ENCODE peak calls at places on chromosome 21, in eight cellular contexts. E is Caki2; S is glutamatergic neuron; O is mesendoderm; Z is stimulated activated CD4-positive, alpha-beta T cell treated with anti-CD3 and anti-CD28 coated beads, Interleukin-2, amount 100 ng/mL, for 48 hours; X is NCI-H1092 treated with DMSO at 0.1 percent for 48 hours; V is GDM1; C is NB4. K is an unnamed sample.

GRCh38 chr21:38910390-38911008 is 104.8 kb downstream of the ETS2 start:
- DNase-seq in E (peak; percentile 39), S (no peak), O (peak; percentile 39), Z (no peak), X (peak; percentile 22), V (no peak), C (no peak), K (no peak)

GRCh38 chr21:41373253-41373652 is 11.4 kb downstream of the MX2 start:
- DNase-seq in E (no peak), S (no peak), O (no peak), Z (no peak), X (no peak), V (no peak), C (no peak), K (no peak)

GRCh38 chr21:45251635-45252447 is 35.9 kb downstream of the POFUT2 start:
- DNase-seq in E (no peak), S (no peak), O (no peak), Z (no peak), X (no peak), V (no peak), C (no peak), K (no peak)

GRCh38 chr21:36769051-36769867 is 70.3 kb downstream of the SIM2 start:
- DNase-seq in E (no peak), S (no peak), O (no peak), Z (no peak), X (peak; percentile 57), V (no peak), C (no peak), K (no peak)

GRCh38 chr21:14457762-14458161 is 74.8 kb upstream of the HSPA13 start:
- DNase-seq in E (no peak), S (no peak), O (no peak), Z (no peak), X (no peak), V (no peak), C (no peak), K (no peak)

GRCh38 chr21:34732388-34732821 is 63.6 kb downstream of the CLIC6 start:
- DNase-seq in E (no peak), S (no peak), O (no peak), Z (no peak), X (no peak), V (no peak), C (no peak), K (no peak)

GRCh38 chr21:45877821-45878469 is 103.6 kb upstream of the COL6A1 start:
- DNase-seq in E (no peak), S (no peak), O (no peak), Z (no peak), X (no peak), V (no peak), C (peak; percentile 12), K (no peak)

GRCh38 chr21:29056005-29056404 is 17.4 kb downstream of the CCT8 start:
- DNase-seq in E (no peak), S (no peak), O (no peak), Z (no peak), X (peak; percentile 18), V (no peak), C (no peak), K (no peak)

GRCh38 chr21:35257413-35257812 is 208.3 kb upstream of the RUNX1 start:
- DNase-seq in E (peak; percentile 60), S (no peak), O (no peak), Z (no peak), X (peak; percentile 59), V (no peak), C (no peak), K (no peak)

GRCh38 chr21:42997053-42997452 is 22.7 kb downstream of the PKNOX1 start:
- DNase-seq in E (peak; percentile 60), S (no peak), O (no peak), Z (no peak), X (no peak), V (no peak), C (no peak), K (no peak)

GRCh38 chr21:24939288-24939687 is 668.0 kb downstream of the MRPL39 start:
- DNase-seq in E (no peak), S (no peak), O (no peak), Z (no peak), X (peak; percentile 95), V (no peak), C (no peak), K (no peak)

GRCh38 chr21:27424601-27425000 is 457.7 kb upstream of the ADAMTS5 start:
- DNase-seq in E (no peak), S (no peak), O (no peak), Z (no peak), X (no peak), V (no peak), C (no peak), K (peak; percentile 57)

GRCh38 chr21:37993071-37993470 is 76.8 kb upstream of the KCNJ6 start:
- DNase-seq in E (no peak), S (no peak), O (no peak), Z (no peak), X (no peak), V (no peak), C (no peak), K (no peak)

GRCh38 chr21:31730687-31731111 is 1.2 kb downstream of the SCAF4 start:
- DNase-seq in E (peak; percentile 37), S (peak; percentile 23), O (peak; percentile 73), Z (no peak), X (peak; percentile 8), V (no peak), C (peak; percentile 50), K (peak; percentile 27)

GRCh38 chr21:45556645-45557601 is 14.7 kb upstream of the SLC19A1 start:
- DNase-seq in E (no peak), S (peak; percentile 17), O (no peak), Z (no peak), X (no peak), V (no peak), C (peak; percentile 73), K (no peak)

GRCh38 chr21:45959182-45959581 is 22.4 kb upstream of the COL6A1 start:
- DNase-seq in E (no peak), S (no peak), O (no peak), Z (no peak), X (no peak), V (no peak), C (no peak), K (no peak)

GRCh38 chr21:44973598-44973997 is 33.8 kb downstream of the SLX9 start:
- DNase-seq in E (no peak), S (no peak), O (no peak), Z (no peak), X (no peak), V (no peak), C (no peak), K (no peak)

GRCh38 chr21:44695176-44695575 is 1.8 kb upstream of the KRTAP10-12 start:
- DNase-seq in E (no peak), S (no peak), O (no peak), Z (no peak), X (no peak), V (no peak), C (no peak), K (no peak)

GRCh38 chr21:42655797-42656770 is 2.7 kb downstream of the PDE9A start:
- DNase-seq in E (no peak), S (no peak), O (peak; percentile 41), Z (no peak), X (no peak), V (no peak), C (no peak), K (no peak)

K was measured in Kasumi-1.